ENCODE peak calls at places on chromosomes 4 and X, in nine cellular contexts. D is right atrium auricular region; B is neural progenitor cell; T is mucosa of descending colon; Y is activated T-helper 1 cell treated with anti-CD3 and anti-CD28 coated beads, Interleukin-2, amount 50 U/mL, for 16 hours; O is stimulated activated CD4-positive, alpha-beta T cell treated with anti-CD3 and anti-CD28 coated beads, Interleukin-1b, Interleukin-23, amount 100 ng/mL, for 4 hours; I is ovary; C is activated CD4-positive, alpha-beta T cell treated with anti-CD3 and anti-CD28 coated beads, Interleukin-2, amount 50 U/mL, for 1 hour; F is foreskin melanocyte. P is an unnamed sample.

GRCh38 chr4:86306816-86307215 is 53.0 kb downstream of the MAPK10 start:
- DNase-seq in D (no peak), B (no peak), T (no peak), Y (no peak), O (no peak), I (no peak), C (no peak), F (no peak), P (no peak)

GRCh38 chr4:1552451-1552850 is 131.7 kb downstream of the FAM53A start:
- DNase-seq in D (no peak), B (no peak), T (no peak), Y (no peak), O (no peak), I (no peak), C (no peak), F (no peak), P (no peak)

GRCh38 chr4:157521916-157522315 is 301.4 kb downstream of the GRIA2 start:
- DNase-seq in D (no peak), B (no peak), T (no peak), Y (no peak), O (no peak), I (no peak), C (no peak), F (no peak), P (no peak)

GRCh38 chr4:37890501-37891220 is at the start of gene TBC1D1:
- DNase-seq in D (peak; percentile 74), B (peak; percentile 48), T (peak; percentile 75), Y (no peak), O (peak; percentile 19), I (peak; percentile 58), C (peak; percentile 18), F (no peak), P (peak; percentile 53)

GRCh38 chr4:74456056-74456744 is 11.3 kb downstream of the AREG start:
- DNase-seq in D (no peak), B (no peak), T (no peak), Y (no peak), O (no peak), I (no peak), C (no peak), F (no peak), P (no peak)

GRCh38 chrX:3659761-3660160 is 53.7 kb downstream of the PRKX start:
- DNase-seq in D (no peak), B (no peak), T (no peak), Y (no peak), O (no peak), I (no peak), C (no peak), F (no peak), P (no peak)

GRCh38 chr4:147737623-147738022 is 5.7 kb downstream of the ARHGAP10 start:
- DNase-seq in D (no peak), B (peak; percentile 82), T (no peak), Y (no peak), O (no peak), I (no peak), C (no peak), F (no peak), P (no peak)

GRCh38 chr4:176774852-176775251 is 17.9 kb downstream of the VEGFC start:
- DNase-seq in D (no peak), B (no peak), T (no peak), Y (no peak), O (no peak), I (no peak), C (no peak), F (no peak), P (no peak)

GRCh38 chrX:136694491-136695087 is 46.6 kb downstream of the CD40LG start:
- DNase-seq in D (no peak), B (peak; percentile 49), T (no peak), Y (no peak), O (peak; percentile 18), I (no peak), C (peak; percentile 12), F (no peak), P (peak; percentile 23)

GRCh38 chr4:128471576-128471975 is 184.0 kb upstream of the PGRMC2 start:
- DNase-seq in D (no peak), B (no peak), T (no peak), Y (no peak), O (no peak), I (no peak), C (no peak), F (no peak), P (no peak)

P was measured in naive B cell.